ENCODE peak calls at places on chromosomes 13 and 19, in four cellular contexts. K is A549, H is IMR-90, B is neuronal stem cell. Z is an unnamed sample.
A peak's percentile ranks its signal among the peaks of the same experiment; 100 is the strongest.

GRCh38 chr19:34985249-34986022 is 14.7 kb upstream of the GRAMD1A start:
- DNase-seq in K (no peak), B (no peak), H (peak; percentile 24), Z (no peak)

GRCh38 chr19:55493052-55493649 is 4.9 kb downstream of the SSC5D start:
- DNase-seq in H (peak; percentile 67), K (no peak), B (no peak), Z (no peak)

GRCh38 chr19:16509141-16510061 is 13.2 kb downstream of the C19orf44 start:
- DNase-seq in H (peak; percentile 36), B (no peak), K (no peak), Z (no peak)

GRCh38 chr19:49801966-49802661 is 11.0 kb downstream of the FUZ start:
- DNase-seq in H (peak; percentile 86), B (peak; percentile 76), K (peak; percentile 77), Z (peak; percentile 61)

GRCh38 chr13:48155850-48156249 is 60.9 kb upstream of the MED4 start:
- DNase-seq in K (peak; percentile 23), H (peak; percentile 33), B (no peak), Z (no peak)

GRCh38 chr13:109959903-109960302 is 173.5 kb upstream of the IRS2 start:
- DNase-seq in H (no peak), K (no peak), B (no peak), Z (no peak)

GRCh38 chr19:33240181-33240771 is 14.6 kb upstream of the SLC7A10 start:
- DNase-seq in H (no peak), B (no peak), K (no peak), Z (no peak)

GRCh38 chr13:31538067-31539042 is 201.0 kb upstream of the RXFP2 start:
- DNase-seq in H (peak; percentile 45), K (peak; percentile 18), B (no peak), Z (no peak)

GRCh38 chr19:56476671-56477428 is at the start of gene ZNF667:
- DNase-seq in H (peak; percentile 59), K (no peak), B (peak; percentile 14), Z (no peak)

GRCh38 chr19:58361900-58362271 is 665 bp downstream of the ZNF497 start:
- DNase-seq in H (peak; percentile 47), B (peak; percentile 61), K (peak; percentile 82), Z (peak; percentile 92)

GRCh38 chr13:27822873-27823311 is 30.6 kb downstream of the GSX1 start:
- DNase-seq in H (no peak), B (no peak), K (no peak), Z (no peak)

GRCh38 chr19:13969897-13970296 is 17.6 kb downstream of the DCAF15 start:
- DNase-seq in K (no peak), H (no peak), B (no peak), Z (no peak)

GRCh38 chr13:51717786-51718398 is 86.1 kb downstream of the DHRS12 start:
- DNase-seq in B (no peak), H (peak; percentile 22), K (no peak), Z (no peak)

GRCh38 chr19:29965529-29965928 is 23.5 kb downstream of the URI1 start:
- DNase-seq in K (no peak), B (no peak), H (peak; percentile 88), Z (no peak)

GRCh38 chr19:41023193-41023592 is 32.1 kb downstream of the CYP2B6 start:
- DNase-seq in B (no peak), K (no peak), H (no peak), Z (peak; percentile 42)

GRCh38 chr13:54574791-54575190 is 1546.2 kb downstream of the OLFM4 start:
- DNase-seq in H (no peak), B (no peak), K (peak; percentile 1), Z (no peak)

GRCh38 chr19:44685877-44686276 is 13.1 kb upstream of the CEACAM16 start:
- DNase-seq in K (peak; percentile 83), H (peak; percentile 74), B (no peak), Z (no peak)

GRCh38 chr13:77810430-77810829 is 108.2 kb downstream of the EDNRB start:
- DNase-seq in B (no peak), H (peak; percentile 34), K (peak; percentile 25), Z (peak; percentile 73)

GRCh38 chr19:755063-755462 is 4.2 kb downstream of the MISP start:
- DNase-seq in B (no peak), H (no peak), K (no peak), Z (no peak)

GRCh38 chr13:23372264-23372905 is 61.1 kb downstream of the SACS start:
- DNase-seq in H (peak; percentile 87), K (no peak), B (no peak), Z (no peak)

GRCh38 chr19:22935151-22935550 is 67.8 kb downstream of the ZNF728 start:
- DNase-seq in B (no peak), H (no peak), K (no peak), Z (no peak)

GRCh38 chr19:30959011-30959410 is 390.2 kb downstream of the TSHZ3 start:
- DNase-seq in H (no peak), B (no peak), K (no peak), Z (no peak)

GRCh38 chr19:14536926-14537692 is 7.7 kb downstream of the TECR start:
- DNase-seq in H (no peak), B (peak; percentile 83), K (peak; percentile 90), Z (peak; percentile 90)

GRCh38 chr13:35549481-35549880 is 73.0 kb upstream of the MAB21L1 start:
- DNase-seq in K (peak; percentile 27), B (no peak), H (peak; percentile 43), Z (no peak)

GRCh38 chr19:57363734-57364181 is 407 bp downstream of the TRAPPC2B start:
- DNase-seq in K (no peak), H (peak; percentile 12), B (no peak), Z (peak; percentile 63)

GRCh38 chr13:21033866-21034601 is 27.4 kb downstream of the LATS2 start:
- DNase-seq in B (no peak), K (no peak), H (no peak), Z (no peak)

GRCh38 chr19:401836-402535 is 7.0 kb downstream of the C2CD4C start:
- DNase-seq in K (no peak), H (no peak), B (no peak), Z (no peak)

GRCh38 chr19:14632286-14632685 is 42.4 kb downstream of the ADGRE3 start:
- DNase-seq in B (no peak), K (peak; percentile 45), H (peak; percentile 15), Z (peak; percentile 82)

GRCh38 chr13:29193083-29193482 is 372.9 kb downstream of the MTUS2 start:
- DNase-seq in H (no peak), B (no peak), K (no peak), Z (no peak)

GRCh38 chr13:29195459-29195858 is 375.3 kb downstream of the MTUS2 start:
- DNase-seq in K (no peak), B (no peak), H (no peak), Z (peak; percentile 42)

GRCh38 chr13:29196409-29197074 is 376.4 kb downstream of the MTUS2 start:
- DNase-seq in B (no peak), K (no peak), H (no peak), Z (peak; percentile 64)
- H3K4me2 ChIP-seq in B (no peak overlapping the region), K (no peak overlapping the region), H (no peak overlapping the region), Z (peak overlapping the region; percentile 33)

DNA sequence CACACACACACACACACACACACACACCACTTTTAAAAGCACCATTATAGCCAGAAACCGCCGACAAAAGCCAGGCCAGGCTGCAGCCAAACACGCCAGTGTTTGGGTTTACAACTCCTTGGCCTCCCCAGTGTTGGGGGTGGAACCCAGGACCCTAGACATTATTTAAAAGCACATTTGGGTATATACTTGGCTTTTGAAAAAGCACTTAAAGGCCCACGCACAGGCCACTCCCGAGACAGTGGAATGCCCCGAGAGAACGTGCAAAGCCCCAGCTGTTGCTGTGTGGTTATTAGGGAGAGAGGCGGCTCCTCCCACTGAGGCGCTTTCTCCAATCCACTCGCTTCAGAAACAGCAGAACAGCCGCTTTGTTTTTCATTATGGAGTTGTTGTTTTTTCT is 38.2 kb downstream of the GGACT start:
- DNase-seq in K (no peak), B (no peak), H (peak; percentile 15), Z (no peak)
- H3K4me3 ChIP-seq in K (no peak overlapping the region), B (no peak overlapping the region), H (no peak overlapping the region), Z (no peak overlapping the region)

GRCh38 chr13:106523566-106523965 is 11.9 kb downstream of the EFNB2 start:
- DNase-seq in B (no peak), K (no peak), H (no peak), Z (no peak)

GRCh38 chr13:106522112-106522511 is 13.3 kb downstream of the EFNB2 start:
- DNase-seq in B (no peak), H (no peak), K (no peak), Z (no peak)

GRCh38 chr13:106522898-106523525 is 12.4 kb downstream of the EFNB2 start:
- DNase-seq in B (no peak), K (no peak), H (no peak), Z (no peak)

GRCh38 chr13:106520205-106521004 is 15.1 kb downstream of the EFNB2 start:
- DNase-seq in H (peak; percentile 56), B (no peak), K (peak; percentile 2), Z (no peak)

DNA sequence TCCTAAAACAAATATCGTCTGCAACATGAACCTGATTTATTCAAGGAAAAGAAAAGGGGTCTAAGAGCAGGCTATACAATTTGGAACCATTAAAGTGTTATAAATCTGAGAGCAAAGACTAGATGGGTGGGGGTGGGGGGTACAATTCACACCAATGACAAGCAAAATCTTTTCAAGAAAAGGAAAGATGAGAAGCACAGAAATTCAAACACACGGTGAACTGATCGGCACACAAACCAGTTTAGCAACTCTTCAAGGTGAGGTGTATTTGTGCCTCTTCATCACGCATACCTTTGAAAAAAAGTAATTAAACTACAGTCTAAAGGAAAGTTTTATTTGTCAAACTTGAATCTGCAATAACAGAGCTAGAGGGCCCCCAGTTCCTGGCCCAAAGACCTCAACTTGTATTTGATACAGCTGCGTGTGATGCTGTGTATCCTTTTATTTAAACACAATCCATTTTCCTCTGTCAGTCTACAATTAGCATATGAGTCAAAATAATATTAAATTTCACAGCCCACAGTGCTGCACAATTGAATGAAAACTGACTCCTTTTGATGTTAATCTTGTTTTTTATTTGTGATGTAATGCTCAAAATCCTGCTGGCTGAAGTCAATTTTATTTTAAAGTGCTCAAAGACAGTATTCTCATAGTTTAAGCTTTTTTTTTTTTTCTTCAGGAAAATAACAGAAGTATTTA is 14.2 kb downstream of the EFNB2 start:
- DNase-seq in K (no peak), B (no peak), H (no peak), Z (no peak)
- H3K4me2 ChIP-seq in K (no peak overlapping the region), B (no peak overlapping the region), H (no peak overlapping the region), Z (no peak overlapping the region)

GRCh38 chr19:6730153-6730804 is 7.1 kb downstream of the GPR108 start:
- DNase-seq in H (no peak), B (no peak), K (peak; percentile 84), Z (peak; percentile 86)
- H3K4me3 ChIP-seq in H (no peak overlapping the region), B (no peak overlapping the region), K (no peak overlapping the region), Z (no peak overlapping the region)

DNA sequence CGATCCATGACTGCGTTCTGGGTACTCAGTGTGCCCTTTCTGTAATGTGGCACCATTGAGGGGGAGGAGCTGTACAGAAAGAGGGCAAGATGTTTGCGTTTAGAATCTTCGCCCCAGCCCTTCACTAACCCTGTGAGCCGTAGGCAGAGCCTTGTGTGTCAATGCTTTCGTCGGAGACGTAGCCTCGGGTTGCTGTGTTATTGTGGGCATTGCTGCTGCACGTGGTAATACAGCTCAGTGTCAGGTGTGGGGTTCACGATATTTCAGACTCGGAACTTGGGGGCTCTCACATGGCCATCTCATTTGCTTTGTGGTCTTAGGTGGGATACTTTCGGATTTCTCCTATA is 6.1 kb downstream of the RPS9 start:
- DNase-seq in H (no peak), B (no peak), K (no peak), Z (peak; percentile 46)
- H3K4me2 ChIP-seq in H (no peak overlapping the region), B (no peak overlapping the region), K (peak overlapping the region; percentile 93), Z (no peak overlapping the region)

Z was measured in Karpas-422.